ENCODE peak calls at places on chromosomes 16 and 17, in six cellular contexts. J, L, A, Q, G and W are unnamed samples.

GRCh38 chr16:16150117-16150877 is 73.0 kb downstream of the ABCC6 start:
- DNase-seq in A (peak), J (no peak), Q (no peak), G (no peak), L (no peak), W (no peak)

GRCh38 chr16:87625241-87625797 is 23.0 kb downstream of the JPH3 start:
- DNase-seq in J (no peak), G (no peak), A (no peak), Q (no peak), L (no peak), W (no peak)

GRCh38 chr17:33978889-33979288 is 276.2 kb upstream of the CCL2 start:
- DNase-seq in J (no peak), G (no peak), A (no peak), L (no peak), Q (no peak), W (no peak)

GRCh38 chr17:72397223-72397667 is 276.4 kb downstream of the SOX9 start:
- DNase-seq in G (no peak), Q (no peak), L (no peak), A (no peak), J (no peak), W (no peak)

GRCh38 chr17:49723423-49723822 is 15.7 kb upstream of the SLC35B1 start:
- DNase-seq in A (no peak), J (no peak), Q (no peak), L (no peak), G (no peak), W (no peak)

GRCh38 chr17:65667656-65668055 is 106.2 kb upstream of the AXIN2 start:
- DNase-seq in G (no peak), Q (no peak), L (no peak), J (no peak), A (no peak), W (peak)

GRCh38 chr17:71438631-71439146 is 682.1 kb upstream of the SOX9 start:
- DNase-seq in A (peak), Q (peak), J (no peak), G (no peak), L (no peak), W (no peak)

GRCh38 chr17:83131268-83132011 is 52.0 kb downstream of the METRNL start:
- DNase-seq in G (no peak), Q (no peak), A (no peak), L (no peak), J (peak), W (no peak)

GRCh38 chr17:80860101-80860671 is 131.5 kb upstream of the CHMP6 start:
- DNase-seq in G (no peak), Q (no peak), A (no peak), J (no peak), L (no peak), W (no peak)
- H3K18ac ChIP-seq in G (peak), Q (peak), A (peak), J (peak), L (no peak), W (no peak)

GRCh38 chr16:79146-80054 is 1.4 kb downstream of the MPG start:
- DNase-seq in J (no peak), G (no peak), A (peak), Q (peak), L (peak), W (no peak)

GRCh38 chr16:76535-77272 is 1.3 kb upstream of the MPG start:
- DNase-seq in L (peak), A (peak), J (no peak), G (no peak), Q (peak), W (peak)

GRCh38 chr16:77273-77806 is 685 bp upstream of the MPG start:
- DNase-seq in A (peak), Q (peak), G (no peak), J (peak), L (peak), W (peak)

GRCh38 chr16:78444-79145 is 570 bp downstream of the MPG start:
- DNase-seq in A (peak), L (no peak), J (no peak), G (no peak), Q (peak), W (no peak)

DNA sequence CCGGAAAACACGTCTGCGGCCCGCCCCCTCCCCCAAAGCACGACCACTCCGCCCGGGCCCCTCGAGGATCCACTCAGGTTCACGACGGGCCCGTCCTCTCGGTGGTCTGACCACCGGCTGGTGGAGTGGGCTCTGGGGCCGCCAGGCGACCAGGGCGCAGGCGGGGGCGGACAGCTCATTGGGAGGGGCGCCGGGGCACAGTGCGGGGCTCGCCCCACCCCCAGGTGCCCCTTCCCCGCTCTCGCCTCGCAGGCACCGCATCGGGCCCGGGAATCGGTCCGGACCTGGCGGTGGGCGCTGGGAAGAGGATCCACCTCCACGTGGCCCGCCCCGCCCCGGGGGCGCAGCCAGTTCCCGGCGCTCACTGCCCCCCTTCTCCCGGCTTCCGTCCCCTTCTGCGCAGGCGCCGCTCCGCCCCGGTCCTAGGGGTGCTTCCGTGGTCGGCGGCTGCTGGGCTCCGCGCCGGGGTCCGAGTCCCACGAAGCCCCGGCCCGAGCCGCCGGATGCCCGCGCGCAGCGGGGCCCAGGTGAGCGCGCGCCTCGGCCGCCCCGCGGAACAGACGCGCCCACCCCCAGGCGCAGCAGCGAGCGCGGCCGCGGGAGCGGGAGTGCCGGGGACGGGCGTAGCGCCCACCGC is at the start of gene MPG:
- DNase-seq in G (peak), J (peak), L (peak), Q (peak), A (peak), W (peak)
- H3K18ac ChIP-seq in G (peak), J (no peak), L (peak), Q (peak), A (peak), W (peak)

GRCh38 chr17:28948873-28949184 is 2.5 kb downstream of the PHF12 start:
- DNase-seq in L (peak), A (peak), J (peak), G (peak), Q (no peak), W (no peak)

GRCh38 chr17:28951428-28951990 is at the start of gene PHF12:
- DNase-seq in G (peak), A (peak), L (peak), Q (peak), J (peak), W (peak)

GRCh38 chr17:28950752-28951427 is 428 bp downstream of the PHF12 start:
- DNase-seq in Q (no peak), J (no peak), A (no peak), G (no peak), L (no peak), W (no peak)

GRCh38 chr17:28949185-28950016 is 1.9 kb downstream of the PHF12 start:
- DNase-seq in G (peak), J (peak), L (peak), Q (peak), A (no peak), W (peak)

DNA sequence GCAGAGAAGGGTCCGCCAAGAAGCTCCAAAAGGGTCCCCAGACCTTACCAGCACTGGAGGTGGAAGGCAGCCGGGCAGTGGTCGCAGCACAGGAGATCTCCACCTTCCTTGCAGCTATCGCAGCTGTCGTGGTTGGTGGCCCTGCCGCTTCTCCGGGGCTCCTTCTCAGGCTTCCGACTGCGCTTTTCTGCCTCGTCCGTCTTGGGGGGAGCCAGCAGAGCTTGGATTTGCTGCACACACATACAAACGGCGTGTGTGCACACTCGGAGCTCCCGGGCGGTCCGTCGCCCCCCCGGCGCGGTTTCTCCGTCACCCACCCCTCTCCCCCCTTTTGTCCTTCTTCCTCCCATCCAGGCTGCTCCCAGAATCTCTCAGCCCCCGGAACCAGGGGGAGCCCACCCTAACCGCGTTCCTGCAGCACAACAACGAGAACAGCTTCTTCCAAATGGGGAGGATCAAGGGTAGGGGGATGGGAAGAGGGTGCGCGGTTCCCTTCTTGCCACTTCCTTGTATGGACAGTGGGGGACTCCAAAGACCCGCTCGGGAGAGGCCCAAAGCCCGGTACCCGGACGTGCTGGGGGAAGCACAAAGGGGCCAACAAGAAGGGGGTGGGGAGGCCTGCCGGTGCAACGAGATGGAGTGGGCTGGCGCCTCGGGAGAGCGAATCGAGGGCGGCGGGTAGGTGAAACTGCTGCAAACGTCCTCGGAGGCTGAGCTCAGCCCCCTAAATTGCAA is 1.1 kb downstream of the PHF12 start:
- DNase-seq in J (peak), G (peak), L (peak), A (peak), Q (peak), W (no peak)
- H3K18ac ChIP-seq in J (peak), G (peak), L (peak), A (peak), Q (peak), W (peak)

DNA sequence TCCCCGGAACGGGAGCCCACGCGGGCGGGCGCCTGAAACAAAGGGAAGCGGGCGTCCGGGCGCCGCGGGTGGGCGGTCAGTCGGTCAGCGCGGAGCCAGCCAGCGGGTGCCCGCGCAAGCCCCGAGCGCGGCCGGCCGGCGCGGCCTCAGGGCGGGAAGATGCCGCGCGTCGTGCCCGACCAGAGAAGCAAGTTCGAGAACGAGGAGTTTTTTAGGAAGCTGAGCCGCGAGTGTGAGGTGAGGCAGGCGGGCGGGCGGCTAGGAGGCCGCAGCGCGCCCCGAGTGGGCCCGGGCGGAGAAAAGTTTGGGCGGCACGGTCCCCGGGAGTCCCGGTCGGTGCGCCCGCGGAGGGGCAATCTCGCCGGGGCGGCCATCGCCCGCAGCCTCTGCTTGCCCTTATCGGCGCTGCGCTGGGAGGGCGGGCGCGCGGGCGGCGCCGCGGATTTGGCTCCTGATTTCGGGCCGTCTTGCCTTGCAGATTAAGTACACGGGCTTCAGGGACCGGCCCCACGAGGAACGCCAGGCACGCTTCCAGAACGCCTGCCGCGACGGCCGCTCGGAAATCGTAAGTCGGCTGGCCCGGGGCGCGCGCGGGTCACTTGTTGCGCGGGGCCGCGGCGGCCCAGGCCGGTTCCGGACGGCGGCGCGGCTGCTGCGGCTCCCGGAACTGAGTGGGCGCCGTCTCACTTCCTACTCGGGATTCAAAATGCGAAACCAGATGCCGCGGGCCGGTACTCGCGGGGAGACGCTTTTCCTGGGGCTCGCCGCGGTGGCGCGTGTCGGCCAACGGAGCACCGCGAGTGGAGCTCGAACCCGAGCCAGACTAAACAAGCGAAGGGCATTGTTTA is 524 bp downstream of the CBFB start:
- DNase-seq in A (peak), J (no peak), L (peak), G (peak), Q (peak), W (peak)
- H3K18ac ChIP-seq in A (no peak), J (no peak), L (peak), G (peak), Q (peak), W (peak)

GRCh38 chr16:9090101-9090959 is 1.1 kb upstream of the HAPSTR1 start:
- DNase-seq in Q (peak), L (peak), G (peak), A (no peak), J (peak), W (no peak)

GRCh38 chr16:9089660-9090059 is 1.8 kb upstream of the HAPSTR1 start:
- DNase-seq in Q (no peak), L (no peak), A (no peak), G (no peak), J (no peak), W (no peak)

GRCh38 chr16:9091867-9092281 is 430 bp downstream of the HAPSTR1 start:
- DNase-seq in G (peak), L (peak), Q (peak), A (no peak), J (no peak), W (peak)

GRCh38 chr16:9092282-9092962 is 978 bp downstream of the HAPSTR1 start:
- DNase-seq in G (peak), A (no peak), L (peak), Q (peak), J (no peak), W (peak)

DNA sequence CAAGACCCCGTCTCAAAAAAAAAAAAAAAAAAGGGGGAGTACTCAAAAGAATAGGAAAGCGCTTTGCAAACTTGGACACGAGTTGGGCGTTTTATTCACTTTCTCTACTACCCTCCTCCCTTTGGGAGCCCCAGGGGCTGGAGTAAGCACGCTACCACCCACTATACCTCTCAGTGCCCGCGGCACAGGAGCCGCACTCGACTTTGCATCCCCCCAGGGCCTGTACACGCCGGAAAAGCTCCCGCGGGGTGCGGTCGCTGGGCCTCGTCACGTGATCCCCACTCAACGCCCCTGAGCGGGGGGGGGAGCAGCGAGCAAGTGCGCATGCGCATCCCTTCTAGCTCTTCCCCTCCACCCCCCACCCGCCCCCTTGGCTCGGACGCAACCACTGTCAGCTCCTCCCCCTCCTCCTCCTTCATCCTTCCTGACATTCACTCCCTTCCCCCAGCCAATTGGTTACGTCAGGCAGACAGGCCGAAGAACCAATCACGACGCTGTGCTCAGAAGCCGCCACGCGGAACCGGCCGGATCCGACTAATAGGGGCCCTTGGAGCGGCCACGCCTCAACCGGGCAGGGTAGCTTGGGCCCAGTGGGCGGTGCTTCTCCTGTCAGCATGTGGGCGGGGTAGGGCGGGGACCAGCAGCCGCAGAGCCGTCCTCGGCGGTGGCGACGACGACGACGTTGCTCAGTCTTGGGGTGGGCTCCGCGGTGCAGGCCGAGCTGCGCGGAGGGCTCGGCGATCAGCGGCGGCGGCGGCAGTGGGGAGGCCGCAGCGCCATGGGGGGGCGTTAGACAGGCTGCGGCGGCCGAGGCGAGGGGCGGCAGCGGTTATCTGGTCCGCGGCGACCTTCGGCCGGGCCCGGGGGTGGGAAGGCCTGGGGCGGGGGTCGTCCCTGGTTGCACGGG is at the start of gene HAPSTR1:
- DNase-seq in Q (peak), J (peak), A (peak), L (peak), G (peak), W (peak)
- H3K18ac ChIP-seq in Q (peak), J (peak), A (peak), L (peak), G (peak), W (peak)

GRCh38 chr17:57862410-57862989 is 12.7 kb upstream of the MRPS23 start:
- DNase-seq in Q (no peak), L (no peak), G (no peak), J (peak), A (no peak), W (no peak)
- H3K18ac ChIP-seq in Q (peak), L (no peak), G (peak), J (no peak), A (no peak), W (no peak)